ENCODE peak calls at places on chromosomes 11 and 22, in five cellular contexts. N is K562, J is H1, U is HepG2, S is WTC11. K is an unnamed sample.

GRCh38 chr22:18078329-18079041 is 695 bp downstream of the PEX26 start:
- DNase-seq in N (peak), J (peak), U (peak), S (peak), K (no peak)

GRCh38 chr11:19460718-19461405 is 220.1 kb upstream of the E2F8 start:
- DNase-seq in N (no peak), J (no peak), U (no peak), S (no peak), K (no peak)

GRCh38 chr11:19962795-19963163 is 197.5 kb downstream of the DBX1 start:
- DNase-seq in N (no peak), J (no peak), U (no peak), S (no peak), K (no peak)

GRCh38 chr22:45226681-45227186 is 14.0 kb downstream of the KIAA0930 start:
- DNase-seq in N (no peak), J (no peak), U (no peak), S (no peak), K (no peak)

GRCh38 chr22:27329471-27329870 is 472.1 kb downstream of the MN1 start:
- DNase-seq in N (peak), J (peak), U (no peak), S (no peak), K (no peak)

GRCh38 chr11:79902493-79902892 is 461.7 kb upstream of the TENM4 start:
- DNase-seq in N (no peak), J (no peak), U (no peak), S (no peak), K (no peak)

GRCh38 chr11:86101941-86102407 is 33.1 kb upstream of the PICALM start:
- DNase-seq in N (no peak), J (no peak), U (no peak), S (no peak), K (no peak)

GRCh38 chr11:68159161-68159560 is 38.0 kb upstream of the CHKA start:
- DNase-seq in N (no peak), J (no peak), U (no peak), S (no peak), K (no peak)

GRCh38 chr22:44291265-44292006 is 21.3 kb downstream of the SHISAL1 start:
- DNase-seq in N (no peak), J (no peak), U (no peak), S (no peak), K (no peak)

GRCh38 chr11:117998201-117998579 is 12.0 kb downstream of the IL10RA start:
- DNase-seq in N (no peak), J (no peak), U (no peak), S (no peak), K (peak)

GRCh38 chr11:95713428-95713827 is 76.2 kb downstream of the FAM76B start:
- DNase-seq in N (no peak), J (no peak), U (no peak), S (no peak), K (no peak)

GRCh38 chr22:30564766-30565118 is 9.7 kb downstream of the GAL3ST1 start:
- DNase-seq in N (no peak), J (no peak), U (no peak), S (peak), K (no peak)

GRCh38 chr11:14852571-14853177 is 39.4 kb downstream of the CYP2R1 start:
- DNase-seq in N (no peak), J (no peak), U (no peak), S (no peak), K (no peak)
- TF ChIP-seq ATF2 in N (no peak), J (no peak), U (no peak), S (no peak), K (no peak)

DNA sequence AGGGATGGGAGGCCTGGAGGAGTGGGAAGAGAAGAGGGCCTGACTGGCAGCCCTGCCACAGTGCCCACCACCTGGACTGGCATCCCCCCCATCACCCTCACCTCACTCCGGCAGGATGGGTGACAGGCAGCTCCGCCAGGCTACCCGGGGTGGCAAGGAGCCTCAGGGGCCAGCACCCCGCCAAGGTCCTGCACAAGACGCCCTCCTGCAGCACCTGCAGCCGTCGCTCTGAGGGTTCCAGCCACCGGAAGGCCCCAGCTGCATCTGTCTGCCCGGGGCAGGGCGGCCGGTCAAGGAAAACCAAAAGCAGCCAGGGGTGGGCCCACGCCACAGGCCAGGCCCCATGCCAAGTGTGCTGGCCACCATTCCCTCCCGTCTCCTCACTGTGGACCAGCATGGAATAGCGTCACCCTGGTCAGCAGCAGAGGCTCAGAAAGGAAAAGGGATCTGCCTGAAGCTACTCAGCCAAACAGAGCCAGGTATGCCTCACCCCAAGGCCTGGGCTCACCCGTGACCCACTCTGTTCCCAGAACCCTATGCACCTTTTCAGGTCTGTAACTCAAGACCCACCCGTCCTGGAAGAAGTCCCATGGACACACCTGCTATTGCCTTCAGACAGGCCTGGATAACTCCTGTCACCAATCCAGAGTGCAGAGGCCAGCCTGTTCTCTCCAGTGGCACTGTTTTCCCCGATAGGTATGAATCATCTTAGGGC is 7.0 kb downstream of the RHBDD3 start:
- DNase-seq in N (no peak), J (no peak), U (no peak), S (no peak), K (no peak)
- TF ChIP-seq ATF2 in N (no peak), J (no peak), U (no peak), S (no peak), K (no peak)

GRCh38 chr11:46352063-46352841 is 5.0 kb downstream of the DGKZ start:
- DNase-seq in N (peak), J (peak), U (no peak), S (peak), K (no peak)
- TF ChIP-seq ATF2 in N (no peak), J (no peak), U (no peak), S (no peak), K (no peak)

DNA sequence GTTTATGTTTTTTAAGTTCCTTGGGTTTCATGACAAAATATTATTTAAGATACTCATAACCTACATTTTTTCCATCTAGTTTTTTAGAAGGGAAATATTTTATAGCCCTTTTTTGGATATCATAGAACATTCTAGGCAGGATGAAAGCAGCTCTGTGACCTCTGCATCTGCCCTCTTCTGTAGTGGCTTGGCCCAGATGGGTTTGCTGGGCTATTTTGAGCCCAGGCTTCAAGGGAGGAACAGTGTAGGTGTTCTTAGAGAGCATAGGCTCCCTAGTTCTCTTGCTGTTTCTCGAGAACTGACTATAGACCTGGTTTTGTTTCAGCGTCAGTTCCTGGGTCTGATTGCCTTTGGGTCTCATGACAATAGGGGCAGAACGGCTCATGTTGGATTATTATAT is 32.2 kb downstream of the DIXDC1 start:
- DNase-seq in N (no peak), J (no peak), U (no peak), S (no peak), K (no peak)
- TF ChIP-seq ATF2 in N (no peak), J (no peak), U (no peak), S (no peak), K (no peak)

GRCh38 chr11:115433376-115433775 is 70.8 kb downstream of the CADM1 start:
- DNase-seq in N (no peak), J (no peak), U (no peak), S (no peak), K (no peak)
- TF ChIP-seq ATF2 in N (no peak), J (no peak), U (no peak), S (no peak), K (no peak)

DNA sequence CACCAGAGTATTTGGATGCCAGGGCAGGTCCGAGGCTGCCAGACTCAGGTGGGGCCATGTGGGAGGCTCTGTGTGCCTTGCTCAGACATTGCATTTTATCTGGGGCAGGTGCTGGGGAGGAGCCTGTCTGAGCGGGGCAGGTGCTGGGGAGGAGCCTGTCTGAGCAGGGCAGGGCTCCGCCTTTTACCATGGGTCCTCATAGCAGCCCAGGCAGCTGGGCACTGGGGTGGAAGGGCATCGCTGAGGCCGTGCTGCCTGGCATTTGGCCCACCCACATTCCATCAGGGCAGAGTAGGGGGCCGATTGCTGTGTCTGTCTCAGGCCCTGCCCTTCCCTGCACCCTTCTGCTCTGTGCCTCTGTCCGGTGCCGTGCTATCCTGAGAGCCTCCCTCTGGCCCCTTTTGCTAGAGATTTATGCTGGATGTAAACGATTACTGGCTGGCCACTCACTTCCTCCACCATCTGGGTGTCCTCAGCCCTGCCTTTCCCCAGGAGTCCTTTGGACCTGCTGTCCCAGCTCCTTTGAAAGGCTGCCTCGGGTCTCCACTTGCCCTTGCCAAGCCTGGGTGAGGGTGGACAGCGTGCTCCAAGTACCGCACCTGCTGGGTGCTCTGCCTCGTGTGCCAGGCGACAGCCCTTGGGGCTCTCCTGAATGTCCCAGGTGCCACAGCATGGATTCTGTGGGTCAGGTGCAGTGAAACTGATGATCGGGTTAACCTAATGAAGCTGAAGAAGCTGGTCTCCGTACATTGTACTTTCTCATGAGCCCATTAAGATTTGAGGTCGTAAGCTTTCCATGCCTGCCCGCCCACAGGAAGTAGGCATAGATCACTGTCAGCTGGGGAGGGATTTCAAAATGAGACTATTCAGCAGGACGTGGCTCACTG is 281.6 kb downstream of the TBC1D22A start:
- DNase-seq in N (no peak), J (no peak), U (no peak), S (peak), K (no peak)
- TF ChIP-seq ATF2 in N (no peak), J (no peak), U (no peak), S (no peak), K (no peak)

GRCh38 chr22:24805790-24806662 is at the start of gene SGSM1:
- DNase-seq in N (peak), J (peak), U (peak), S (peak), K (no peak)
- TF ChIP-seq ATF2 in N (no peak), J (no peak), U (no peak), S (no peak), K (no peak)

GRCh38 chr11:128518493-128519207 is 68.7 kb downstream of the ETS1 start:
- DNase-seq in N (no peak), J (no peak), U (no peak), S (no peak), K (no peak)
- TF ChIP-seq ATF2 in N (no peak), J (no peak), U (no peak), S (no peak), K (no peak)

DNA sequence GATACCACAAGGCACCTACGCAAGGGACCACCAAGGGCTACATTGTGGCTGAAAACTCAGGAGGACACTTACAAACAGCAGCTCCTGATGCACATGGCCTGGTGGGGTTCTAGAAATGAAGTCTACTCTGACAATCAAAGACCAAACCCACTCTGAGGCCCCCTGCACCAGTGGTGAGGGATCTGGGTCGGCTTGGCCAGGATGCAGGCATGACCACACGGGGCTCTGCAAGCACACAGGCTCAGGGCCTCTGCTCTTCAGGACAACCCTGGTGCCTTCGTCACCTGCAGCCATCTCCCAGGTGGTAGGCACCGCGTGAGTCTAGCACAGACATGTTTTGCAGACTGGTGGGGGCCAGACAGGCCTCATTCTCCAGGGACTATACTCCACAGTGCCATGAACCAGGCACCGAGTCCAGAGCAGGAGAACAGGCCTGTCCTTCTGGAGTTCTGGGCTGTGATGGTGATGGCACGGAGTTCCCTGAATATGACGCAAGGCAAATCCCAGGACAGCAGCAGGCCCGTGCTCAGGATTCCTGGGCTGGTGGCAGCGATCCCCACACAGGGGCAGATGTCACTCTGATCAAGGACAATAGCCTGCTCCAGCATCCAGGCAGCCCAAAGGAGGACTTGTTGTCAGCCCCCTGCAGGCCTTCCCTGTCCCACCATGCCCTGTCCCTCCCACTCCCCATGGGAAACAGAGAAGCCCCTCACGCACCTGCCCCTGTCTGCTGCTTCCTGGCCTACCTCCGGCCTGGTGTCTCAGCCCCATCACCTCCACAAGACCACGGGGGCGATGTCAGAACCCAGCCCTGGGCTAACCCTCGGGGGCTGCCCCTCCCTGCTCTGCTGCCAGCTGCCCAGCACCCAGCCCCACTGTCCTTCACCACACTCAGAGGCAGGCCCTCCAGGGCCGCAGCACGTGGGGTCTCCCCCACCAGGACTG is 36.1 kb downstream of the GNB1L start:
- DNase-seq in N (no peak), J (peak), U (no peak), S (no peak), K (no peak)
- TF ChIP-seq ATF2 in N (no peak), J (no peak), U (no peak), S (no peak), K (no peak)

K was measured in GM12878.